ENCODE peak calls at places on chromosomes 1 and 21, in ten cellular contexts. V is SJSA1; Q is CD8-positive, alpha-beta memory T cell; J is psoas muscle; D is PC-9; K is lung; B is heart right ventricle; S is heart left ventricle; F is OCI-LY7; R is HCT116. I is an unnamed sample. For H3K36me3, the result is how much of the 10 kb centered on the place peaks cover.

GRCh38 chr21:35511298-35512162 is 462.4 kb upstream of the RUNX1 start:
- DNase-seq in J (no peak), S (no peak), K (no peak), Q (no peak), D (peak), F (no peak), R (no peak), V (peak), B (no peak), I (no peak)

GRCh38 chr1:165369255-165369848 is 12.8 kb upstream of the LMX1A start:
- DNase-seq in R (peak), K (peak), V (peak), J (peak), F (peak), S (no peak), D (no peak), Q (peak), B (peak), I (peak)

GRCh38 chr1:225817611-225818061 is 7.7 kb downstream of the EPHX1 start:
- DNase-seq in J (peak), K (peak), V (peak), S (peak), D (peak), R (peak), B (peak), Q (no peak), F (no peak), I (no peak)

GRCh38 chr1:168234846-168235547 is 9.2 kb downstream of the SFT2D2 start:
- DNase-seq in B (no peak), F (peak), K (no peak), J (no peak), S (no peak), V (peak), Q (peak), R (peak), D (no peak), I (peak)

GRCh38 chr1:24457866-24458265 is 42.3 kb downstream of the NIPAL3 start:
- DNase-seq in Q (no peak), J (no peak), S (no peak), R (no peak), B (no peak), K (no peak), V (no peak), F (no peak), D (no peak), I (no peak)

GRCh38 chr1:60108223-60108622 is 34.7 kb upstream of the C1orf87 start:
- DNase-seq in B (no peak), K (no peak), D (no peak), V (peak), F (no peak), J (no peak), Q (no peak), S (no peak), R (no peak), I (no peak)

GRCh38 chr1:245503548-245503947 is 348.8 kb downstream of the KIF26B start:
- DNase-seq in B (no peak), F (no peak), R (no peak), V (no peak), Q (no peak), S (no peak), D (no peak), J (no peak), K (no peak), I (no peak)

GRCh38 chr1:24047101-24047459 is 64.9 kb downstream of the MYOM3 start:
- DNase-seq in R (peak), K (peak), D (peak), V (peak), S (peak), B (no peak), Q (no peak), F (no peak), J (peak), I (no peak)

GRCh38 chr1:94540440-94541174 is 952 bp downstream of the F3 start:
- DNase-seq in S (no peak), Q (no peak), V (peak), D (no peak), J (no peak), K (no peak), F (no peak), R (no peak), B (no peak), I (no peak)

GRCh38 chr1:167121375-167122120 is 27.7 kb downstream of the STYXL2 start:
- DNase-seq in B (no peak), Q (no peak), F (no peak), S (no peak), J (peak), R (peak), V (no peak), K (peak), D (peak), I (no peak)

GRCh38 chr1:68093737-68094136 is 43.3 kb upstream of the DIRAS3 start:
- DNase-seq in D (no peak), Q (no peak), F (no peak), B (no peak), V (no peak), J (no peak), K (no peak), R (no peak), S (no peak), I (no peak)

GRCh38 chr21:35529141-35529863 is 480.2 kb upstream of the RUNX1 start:
- DNase-seq in J (no peak), K (no peak), B (no peak), R (no peak), F (peak), D (no peak), V (peak), Q (no peak), S (no peak), I (no peak)

GRCh38 chr1:22529901-22530621 is 33.2 kb upstream of the EPHA8 start:
- DNase-seq in D (no peak), F (no peak), R (no peak), V (no peak), J (peak), S (peak), B (no peak), Q (no peak), K (no peak), I (no peak)

GRCh38 chr1:240786880-240787279 is 174.9 kb upstream of the GREM2 start:
- DNase-seq in S (no peak), B (no peak), V (no peak), K (no peak), R (no peak), Q (no peak), F (no peak), J (no peak), D (no peak), I (no peak)

GRCh38 chr1:77687519-77687906 is 5.1 kb upstream of the ZZZ3 start:
- DNase-seq in D (peak), J (no peak), K (no peak), B (peak), V (no peak), F (peak), S (peak), Q (no peak), R (peak), I (peak)

GRCh38 chr21:34986561-34987533 is 62.3 kb downstream of the RUNX1 start:
- DNase-seq in R (peak), K (no peak), V (peak), D (no peak), S (no peak), B (no peak), F (no peak), J (no peak), Q (peak), I (no peak)

GRCh38 chr1:18012686-18013085 is 94.9 kb upstream of the IGSF21 start:
- DNase-seq in R (no peak), V (no peak), S (no peak), F (no peak), Q (no peak), J (no peak), D (no peak), K (no peak), B (no peak), I (no peak)

GRCh38 chr1:20366766-20367602 is 76.3 kb downstream of the VWA5B1 start:
- DNase-seq in F (peak), K (no peak), B (peak), S (peak), V (peak), J (peak), Q (no peak), D (no peak), R (no peak), I (peak)

GRCh38 chr1:114455102-114455785 is 55.8 kb downstream of the TRIM33 start:
- DNase-seq in J (no peak), R (no peak), V (no peak), F (no peak), B (no peak), K (no peak), Q (no peak), S (no peak), D (no peak), I (no peak)

GRCh38 chr1:22471078-22471477 is 19.4 kb downstream of the ZBTB40 start:
- DNase-seq in J (peak), B (peak), F (no peak), K (peak), Q (no peak), R (no peak), D (no peak), S (peak), V (no peak), I (peak)

GRCh38 chr1:183349201-183349711 is 68.9 kb downstream of the NMNAT2 start:
- DNase-seq in J (no peak), F (no peak), D (no peak), Q (no peak), S (peak), V (no peak), B (no peak), R (no peak), K (no peak), I (peak)

GRCh38 chr1:3244539-3245315 is 175.7 kb downstream of the PRDM16 start:
- DNase-seq in R (no peak), K (no peak), Q (no peak), J (no peak), B (no peak), D (no peak), F (no peak), S (no peak), V (no peak), I (no peak)

GRCh38 chr21:15631342-15631741 is 98.4 kb upstream of the USP25 start:
- DNase-seq in B (no peak), Q (no peak), D (no peak), F (no peak), K (no peak), S (no peak), V (peak), R (no peak), J (no peak), I (peak)

GRCh38 chr1:217539510-217539909 is 91.4 kb downstream of the GPATCH2 start:
- DNase-seq in Q (no peak), V (no peak), B (no peak), K (no peak), S (no peak), J (no peak), F (no peak), D (no peak), R (no peak), I (no peak)

GRCh38 chr1:44803312-44804095 is 3.3 kb downstream of the PLK3 start:
- DNase-seq in R (no peak), K (no peak), S (no peak), Q (no peak), J (no peak), V (no peak), B (no peak), F (no peak), D (peak), I (no peak)

GRCh38 chr1:44806025-44806703 is 987 bp downstream of the DYNLT4 start:
- DNase-seq in Q (no peak), D (no peak), K (no peak), V (no peak), B (no peak), F (no peak), S (no peak), J (peak), R (no peak), I (no peak)

GRCh38 chr1:44806704-44807363 is at the start of gene DYNLT4:
- DNase-seq in J (peak), D (no peak), B (no peak), Q (no peak), K (no peak), S (no peak), F (no peak), V (no peak), R (no peak), I (no peak)

GRCh38 chr1:44807364-44808062 is 362 bp upstream of the DYNLT4 start:
- DNase-seq in V (peak), B (peak), D (peak), R (peak), S (peak), F (peak), K (peak), J (peak), Q (peak), I (peak)

GRCh38 chr1:44805311-44806024 is 1.7 kb downstream of the DYNLT4 start:
- DNase-seq in F (no peak), D (no peak), K (no peak), S (no peak), V (no peak), R (no peak), Q (no peak), J (peak), B (no peak), I (no peak)
- H3K36me3 ChIP-seq in F (under half), D (under half), K (under half), S (under half), V (half or more), R (under half), Q (under half), J (under half), B (under half), I (under half)

GRCh38 chr21:38824124-38824822 is 18.5 kb downstream of the ETS2 start:
- DNase-seq in B (no peak), F (no peak), Q (no peak), J (no peak), R (no peak), S (no peak), K (no peak), D (no peak), V (peak), I (no peak)
- H3K36me3 ChIP-seq in B (half or more), F (half or more), Q (under half), J (half or more), R (under half), S (under half), K (under half), D (under half), V (half or more), I (under half)

GRCh38 chr1:16484931-16485330 is 29.2 kb downstream of the RNU1-1 start:
- DNase-seq in V (no peak), R (no peak), F (no peak), B (no peak), J (no peak), S (no peak), D (no peak), K (no peak), Q (no peak), I (no peak)

GRCh38 chr1:16484501-16484835 is 29.6 kb downstream of the RNU1-1 start:
- DNase-seq in B (no peak), R (no peak), F (no peak), Q (no peak), D (no peak), K (no peak), J (no peak), V (no peak), S (no peak), I (no peak)
- H3K36me3 ChIP-seq in B (half or more), R (under half), F (under half), Q (under half), D (under half), K (under half), J (half or more), V (under half), S (half or more), I (under half)

GRCh38 chr1:212413902-212414327 is 771 bp downstream of the PACC1 start:
- DNase-seq in J (no peak), S (no peak), B (no peak), F (no peak), D (no peak), V (no peak), R (no peak), K (no peak), Q (no peak), I (peak)

GRCh38 chr1:212415107-212415841 is 588 bp upstream of the PACC1 start:
- DNase-seq in V (no peak), S (no peak), F (peak), D (no peak), J (no peak), B (no peak), K (no peak), R (no peak), Q (no peak), I (no peak)

GRCh38 chr1:212414328-212415106 is at the start of gene PACC1:
- DNase-seq in D (peak), V (peak), J (peak), K (peak), R (peak), B (peak), Q (peak), S (peak), F (peak), I (peak)

GRCh38 chr1:212412374-212412773 is 2.3 kb downstream of the PACC1 start:
- DNase-seq in F (no peak), B (no peak), R (no peak), Q (no peak), J (no peak), V (no peak), K (no peak), D (no peak), S (no peak), I (no peak)

DNA sequence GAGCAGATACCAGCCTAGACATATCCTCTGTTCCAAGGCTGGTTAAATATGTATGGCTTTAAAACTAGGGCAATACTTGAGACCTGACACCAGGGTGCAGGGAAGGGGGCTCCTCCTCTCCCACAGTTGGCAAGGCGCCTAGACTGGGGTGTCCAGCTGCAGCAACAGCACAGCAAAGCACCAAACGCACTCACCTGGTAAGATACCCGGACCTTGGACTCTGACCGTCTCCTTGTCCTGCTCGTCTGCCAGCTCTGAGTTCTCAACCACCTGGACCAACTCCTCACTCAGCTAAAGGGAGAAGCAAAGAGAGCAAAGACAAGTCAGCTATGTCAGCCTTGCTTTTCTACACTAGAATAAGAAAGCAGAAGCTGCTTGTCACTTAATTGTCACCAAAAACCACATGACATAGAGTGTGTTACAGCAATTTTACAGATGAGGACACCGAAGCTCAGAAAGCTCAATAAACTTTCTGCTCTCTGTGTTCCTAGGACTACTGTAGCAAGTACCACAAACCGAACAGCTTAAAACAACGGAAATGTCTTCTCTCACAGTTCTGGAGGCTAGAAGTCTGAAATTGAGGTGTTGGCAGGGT is 4.4 kb downstream of the PACC1 start:
- DNase-seq in Q (no peak), B (no peak), J (no peak), V (no peak), K (no peak), R (no peak), D (no peak), F (no peak), S (no peak), I (no peak)
- H3K36me3 ChIP-seq in Q (under half), B (half or more), J (under half), V (under half), K (under half), R (under half), D (under half), F (half or more), S (under half), I (under half)

GRCh38 chr21:29053656-29054055 is 19.8 kb downstream of the CCT8 start:
- DNase-seq in S (no peak), J (no peak), Q (no peak), F (no peak), R (no peak), K (no peak), D (no peak), B (no peak), V (no peak), I (no peak)
- H3K36me3 ChIP-seq in S (half or more), J (half or more), Q (half or more), F (half or more), R (half or more), K (half or more), D (under half), B (half or more), V (half or more), I (half or more)

GRCh38 chr1:8365661-8366362 is 47.9 kb downstream of the SLC45A1 start:
- DNase-seq in R (no peak), J (peak), Q (no peak), F (no peak), D (no peak), B (no peak), V (no peak), S (no peak), K (no peak), I (no peak)

GRCh38 chr1:8362701-8363101 is 44.8 kb downstream of the SLC45A1 start:
- DNase-seq in V (no peak), J (peak), S (peak), B (no peak), K (no peak), Q (no peak), D (no peak), F (no peak), R (no peak), I (no peak)

GRCh38 chr1:8363186-8363585 is 45.3 kb downstream of the SLC45A1 start:
- DNase-seq in B (no peak), R (no peak), D (no peak), Q (no peak), V (no peak), F (no peak), S (peak), K (no peak), J (peak), I (no peak)

GRCh38 chr1:8363764-8364301 is 45.9 kb downstream of the SLC45A1 start:
- DNase-seq in D (no peak), V (no peak), R (no peak), S (no peak), F (no peak), B (no peak), K (no peak), Q (no peak), J (peak), I (no peak)

GRCh38 chr1:8364528-8365442 is 46.9 kb downstream of the SLC45A1 start:
- DNase-seq in F (no peak), Q (no peak), J (peak), R (no peak), V (no peak), K (peak), B (peak), D (no peak), S (peak), I (no peak)
- H3K36me3 ChIP-seq in F (half or more), Q (under half), J (under half), R (under half), V (half or more), K (under half), B (half or more), D (under half), S (under half), I (under half)

GRCh38 chr1:115545791-115546733 is 95.7 kb upstream of the VANGL1 start:
- DNase-seq in F (no peak), B (no peak), R (peak), D (peak), J (no peak), S (peak), K (no peak), Q (no peak), V (peak), I (peak)
- H3K36me3 ChIP-seq in F (under half), B (under half), R (under half), D (under half), J (under half), S (under half), K (under half), Q (under half), V (under half), I (under half)

DNA sequence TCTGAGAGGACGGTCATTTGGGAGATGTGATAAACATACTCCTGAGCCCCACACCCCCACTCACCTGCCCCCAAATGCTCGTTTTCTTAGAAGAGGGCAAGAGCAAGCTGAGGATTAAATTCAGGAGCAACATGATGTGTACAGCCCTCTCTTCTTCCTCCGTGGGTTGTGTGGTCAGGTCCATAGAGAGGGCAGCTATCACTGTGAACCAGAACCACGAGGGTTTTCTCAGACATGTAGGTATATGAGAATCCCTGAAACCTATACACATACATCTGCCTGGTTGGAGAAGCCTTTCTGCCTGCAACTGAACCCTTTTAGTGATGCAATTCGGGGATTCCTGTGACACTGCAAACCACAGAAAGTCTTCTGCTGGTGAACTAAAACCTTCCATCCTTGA is 38.9 kb downstream of the PGM1 start:
- DNase-seq in B (no peak), K (no peak), V (no peak), Q (no peak), R (no peak), F (no peak), D (no peak), J (no peak), S (no peak), I (no peak)
- H3K36me3 ChIP-seq in B (half or more), K (under half), V (under half), Q (under half), R (under half), F (under half), D (under half), J (half or more), S (half or more), I (half or more)

I was measured in cardiac muscle cell.